ENCODE peak calls at places on chromosomes 4 and X, in nine cellular contexts. One of them, this sample, is unnamed.
A peak's percentile ranks its signal among the peaks of the same experiment; 100 is the strongest.

GRCh38 chr4:155179216-155179615 is 29.2 kb upstream of the NPY2R start:
- DNase-seq in thoracic aorta: no peak
- DNase-seq in effector memory CD4-positive, alpha-beta T cell: no peak
- DNase-seq in tibial nerve: no peak
- DNase-seq in stomach: no peak
- DNase-seq in breast epithelium: no peak
- DNase-seq in heart right ventricle: no peak
- DNase-seq in body of pancreas: no peak
- DNase-seq in spleen: no peak
- DNase-seq in this sample: peak; percentile 27

GRCh38 chrX:48508400-48509244 is at the start of gene PORCN:
- DNase-seq in body of pancreas: peak; percentile 78
- DNase-seq in heart right ventricle: peak; percentile 86
- DNase-seq in spleen: peak; percentile 95
- DNase-seq in effector memory CD4-positive, alpha-beta T cell: peak; percentile 58
- DNase-seq in stomach: peak; percentile 84
- DNase-seq in breast epithelium: peak; percentile 64
- DNase-seq in tibial nerve: peak; percentile 60
- DNase-seq in thoracic aorta: no peak
- DNase-seq in this sample: no peak

GRCh38 chr4:169707958-169708643 is 49.6 kb downstream of the HPF1 start:
- DNase-seq in breast epithelium: no peak
- DNase-seq in thoracic aorta: no peak
- DNase-seq in body of pancreas: no peak
- DNase-seq in effector memory CD4-positive, alpha-beta T cell: no peak
- DNase-seq in spleen: no peak
- DNase-seq in heart right ventricle: no peak
- DNase-seq in stomach: no peak
- DNase-seq in tibial nerve: no peak
- DNase-seq in this sample: no peak

GRCh38 chrX:151543706-151544105 is 19.8 kb upstream of the PASD1 start:
- DNase-seq in heart right ventricle: no peak
- DNase-seq in stomach: no peak
- DNase-seq in body of pancreas: no peak
- DNase-seq in spleen: no peak
- DNase-seq in effector memory CD4-positive, alpha-beta T cell: no peak
- DNase-seq in tibial nerve: no peak
- DNase-seq in thoracic aorta: no peak
- DNase-seq in breast epithelium: no peak
- DNase-seq in this sample: peak; percentile 8

GRCh38 chr4:117640836-117641235 is 393.4 kb upstream of the NDST3 start:
- DNase-seq in tibial nerve: no peak
- DNase-seq in breast epithelium: no peak
- DNase-seq in effector memory CD4-positive, alpha-beta T cell: no peak
- DNase-seq in heart right ventricle: no peak
- DNase-seq in body of pancreas: no peak
- DNase-seq in spleen: no peak
- DNase-seq in stomach: no peak
- DNase-seq in thoracic aorta: no peak
- DNase-seq in this sample: no peak

GRCh38 chr4:156771171-156771837 is 200.3 kb downstream of the PDGFC start:
- DNase-seq in spleen: no peak
- DNase-seq in tibial nerve: no peak
- DNase-seq in body of pancreas: peak; percentile 36
- DNase-seq in heart right ventricle: no peak
- DNase-seq in breast epithelium: peak; percentile 75
- DNase-seq in stomach: peak; percentile 41
- DNase-seq in effector memory CD4-positive, alpha-beta T cell: no peak
- DNase-seq in thoracic aorta: peak; percentile 8
- DNase-seq in this sample: peak; percentile 90

GRCh38 chr4:16857425-16857824 is 41.0 kb downstream of the LDB2 start:
- DNase-seq in body of pancreas: no peak
- DNase-seq in breast epithelium: no peak
- DNase-seq in thoracic aorta: no peak
- DNase-seq in stomach: no peak
- DNase-seq in effector memory CD4-positive, alpha-beta T cell: no peak
- DNase-seq in tibial nerve: no peak
- DNase-seq in spleen: no peak
- DNase-seq in heart right ventricle: no peak
- DNase-seq in this sample: no peak

GRCh38 chr4:86159216-86159615 is 200.6 kb downstream of the MAPK10 start:
- DNase-seq in tibial nerve: no peak
- DNase-seq in body of pancreas: no peak
- DNase-seq in spleen: no peak
- DNase-seq in heart right ventricle: no peak
- DNase-seq in breast epithelium: no peak
- DNase-seq in thoracic aorta: no peak
- DNase-seq in effector memory CD4-positive, alpha-beta T cell: no peak
- DNase-seq in stomach: no peak
- DNase-seq in this sample: no peak

GRCh38 chrX:55489315-55490009 is at the start of gene USP51:
- DNase-seq in body of pancreas: peak; percentile 52
- DNase-seq in thoracic aorta: no peak
- DNase-seq in heart right ventricle: peak; percentile 49
- DNase-seq in spleen: peak; percentile 82
- DNase-seq in stomach: peak; percentile 42
- DNase-seq in tibial nerve: peak; percentile 18
- DNase-seq in breast epithelium: peak; percentile 42
- DNase-seq in effector memory CD4-positive, alpha-beta T cell: no peak
- DNase-seq in this sample: no peak

GRCh38 chrX:115378471-115378870 is 89.0 kb downstream of the LUZP4 start:
- DNase-seq in stomach: no peak
- DNase-seq in thoracic aorta: no peak
- DNase-seq in effector memory CD4-positive, alpha-beta T cell: no peak
- DNase-seq in tibial nerve: no peak
- DNase-seq in spleen: no peak
- DNase-seq in heart right ventricle: no peak
- DNase-seq in breast epithelium: no peak
- DNase-seq in body of pancreas: no peak
- DNase-seq in this sample: no peak

GRCh38 chr4:55395529-55396304 is at the start of gene TMEM165:
- DNase-seq in stomach: peak; percentile 96
- DNase-seq in body of pancreas: peak; percentile 95
- DNase-seq in thoracic aorta: peak; percentile 66
- DNase-seq in effector memory CD4-positive, alpha-beta T cell: peak; percentile 78
- DNase-seq in breast epithelium: peak; percentile 93
- DNase-seq in heart right ventricle: peak; percentile 91
- DNase-seq in spleen: peak; percentile 98
- DNase-seq in tibial nerve: peak; percentile 79
- DNase-seq in this sample: peak; percentile 64

GRCh38 chr4:15695240-15695699 is 7.6 kb upstream of the BST1 start:
- DNase-seq in spleen: no peak
- DNase-seq in stomach: no peak
- DNase-seq in breast epithelium: no peak
- DNase-seq in heart right ventricle: no peak
- DNase-seq in thoracic aorta: no peak
- DNase-seq in tibial nerve: no peak
- DNase-seq in body of pancreas: no peak
- DNase-seq in effector memory CD4-positive, alpha-beta T cell: no peak
- DNase-seq in this sample: peak; percentile 87

GRCh38 chr4:109729563-109730293 is at the start of gene PLA2G12A:
- DNase-seq in body of pancreas: peak; percentile 96
- DNase-seq in thoracic aorta: no peak
- DNase-seq in stomach: peak; percentile 94
- DNase-seq in spleen: peak; percentile 94
- DNase-seq in effector memory CD4-positive, alpha-beta T cell: peak; percentile 71
- DNase-seq in heart right ventricle: peak; percentile 46
- DNase-seq in breast epithelium: peak; percentile 86
- DNase-seq in tibial nerve: peak; percentile 21
- DNase-seq in this sample: peak; percentile 74

GRCh38 chr4:83371936-83372335 is 37.3 kb upstream of the HPSE start:
- DNase-seq in body of pancreas: no peak
- DNase-seq in heart right ventricle: no peak
- DNase-seq in thoracic aorta: no peak
- DNase-seq in breast epithelium: no peak
- DNase-seq in stomach: no peak
- DNase-seq in tibial nerve: no peak
- DNase-seq in effector memory CD4-positive, alpha-beta T cell: no peak
- DNase-seq in spleen: no peak
- DNase-seq in this sample: no peak

GRCh38 chrX:134172588-134173259 is 64.3 kb upstream of the CCDC160 start:
- DNase-seq in breast epithelium: no peak
- DNase-seq in thoracic aorta: no peak
- DNase-seq in heart right ventricle: no peak
- DNase-seq in tibial nerve: no peak
- DNase-seq in stomach: peak; percentile 27
- DNase-seq in body of pancreas: peak; percentile 21
- DNase-seq in spleen: peak; percentile 84
- DNase-seq in effector memory CD4-positive, alpha-beta T cell: no peak
- DNase-seq in this sample: no peak

GRCh38 chr4:77617203-77617602 is 11.6 kb downstream of the CXCL13 start:
- DNase-seq in effector memory CD4-positive, alpha-beta T cell: no peak
- DNase-seq in heart right ventricle: no peak
- DNase-seq in tibial nerve: no peak
- DNase-seq in body of pancreas: no peak
- DNase-seq in breast epithelium: no peak
- DNase-seq in stomach: no peak
- DNase-seq in spleen: no peak
- DNase-seq in thoracic aorta: no peak
- DNase-seq in this sample: no peak

GRCh38 chr4:6263541-6264540 is 5.8 kb upstream of the WFS1 start:
- DNase-seq in effector memory CD4-positive, alpha-beta T cell: no peak
- DNase-seq in breast epithelium: no peak
- DNase-seq in stomach: peak; percentile 61
- DNase-seq in spleen: peak; percentile 74
- DNase-seq in body of pancreas: no peak
- DNase-seq in tibial nerve: no peak
- DNase-seq in thoracic aorta: no peak
- DNase-seq in heart right ventricle: peak; percentile 38
- DNase-seq in this sample: no peak

GRCh38 chr4:123396294-123397275 is at the start of gene SPRY1:
- DNase-seq in body of pancreas: peak; percentile 93
- DNase-seq in stomach: peak; percentile 91
- DNase-seq in thoracic aorta: peak; percentile 72
- DNase-seq in spleen: peak; percentile 90
- DNase-seq in tibial nerve: peak; percentile 73
- DNase-seq in breast epithelium: peak; percentile 92
- DNase-seq in heart right ventricle: peak; percentile 95
- DNase-seq in effector memory CD4-positive, alpha-beta T cell: peak; percentile 40
- DNase-seq in this sample: peak; percentile 79

GRCh38 chr4:113141901-113142346 is 92.5 kb downstream of the ANK2 start:
- DNase-seq in spleen: no peak
- DNase-seq in thoracic aorta: no peak
- DNase-seq in body of pancreas: no peak
- DNase-seq in tibial nerve: no peak
- DNase-seq in heart right ventricle: no peak
- DNase-seq in effector memory CD4-positive, alpha-beta T cell: no peak
- DNase-seq in breast epithelium: no peak
- DNase-seq in stomach: no peak
- DNase-seq in this sample: no peak
- H3K27ac ChIP-seq in spleen: peak overlapping the region; percentile 10
- H3K27ac ChIP-seq in thoracic aorta: no peak overlapping the region
- H3K27ac ChIP-seq in body of pancreas: peak overlapping the region; percentile 43
- H3K27ac ChIP-seq in tibial nerve: peak overlapping the region; percentile 63
- H3K27ac ChIP-seq in heart right ventricle: no peak overlapping the region
- H3K27ac ChIP-seq in effector memory CD4-positive, alpha-beta T cell: no peak overlapping the region
- H3K27ac ChIP-seq in breast epithelium: no peak overlapping the region
- H3K27ac ChIP-seq in stomach: no peak overlapping the region
- H3K27ac ChIP-seq in this sample: no peak overlapping the region

DNA sequence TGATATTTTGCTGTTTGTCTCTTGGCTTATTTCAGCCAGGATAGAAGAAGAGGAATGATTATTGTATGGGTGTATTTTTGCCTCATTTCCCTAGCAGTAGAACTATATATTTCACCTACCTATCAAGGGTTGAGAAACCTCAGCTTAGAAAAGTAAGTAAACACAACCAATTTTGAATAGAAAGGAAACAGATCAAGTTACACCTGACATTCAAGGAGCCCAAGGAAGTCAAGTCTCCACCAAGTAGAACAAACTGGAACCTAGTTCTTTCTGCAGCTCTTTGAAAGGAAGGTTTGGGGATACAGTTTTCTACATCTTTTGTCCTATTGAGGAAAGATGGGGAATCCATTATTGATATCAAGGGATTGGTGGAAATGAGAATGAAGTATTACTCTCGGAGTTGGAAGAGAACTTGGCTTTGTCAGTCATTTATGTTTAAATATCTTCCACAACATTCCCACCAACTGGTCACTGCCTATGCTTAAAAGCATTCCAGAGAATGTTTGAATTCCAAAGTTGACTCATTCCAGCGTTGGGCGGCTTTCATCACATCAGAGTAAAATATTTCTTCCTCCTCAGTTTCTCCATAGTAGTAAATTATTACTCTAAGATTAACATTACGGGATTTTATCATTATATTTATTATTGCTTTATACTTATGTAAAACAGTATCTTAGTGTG is 207.8 kb upstream of the CNKSR2 start:
- DNase-seq in effector memory CD4-positive, alpha-beta T cell: no peak
- DNase-seq in spleen: no peak
- DNase-seq in body of pancreas: no peak
- DNase-seq in breast epithelium: no peak
- DNase-seq in heart right ventricle: no peak
- DNase-seq in thoracic aorta: no peak
- DNase-seq in stomach: no peak
- DNase-seq in tibial nerve: no peak
- DNase-seq in this sample: no peak
- H3K27ac ChIP-seq in effector memory CD4-positive, alpha-beta T cell: no peak overlapping the region
- H3K27ac ChIP-seq in spleen: no peak overlapping the region
- H3K27ac ChIP-seq in body of pancreas: no peak overlapping the region
- H3K27ac ChIP-seq in breast epithelium: no peak overlapping the region
- H3K27ac ChIP-seq in heart right ventricle: no peak overlapping the region
- H3K27ac ChIP-seq in thoracic aorta: no peak overlapping the region
- H3K27ac ChIP-seq in stomach: no peak overlapping the region
- H3K27ac ChIP-seq in tibial nerve: no peak overlapping the region
- H3K27ac ChIP-seq in this sample: peak overlapping the region; percentile 38

GRCh38 chrX:107562482-107562881 is 65.8 kb upstream of the PRPS1 start:
- DNase-seq in thoracic aorta: no peak
- DNase-seq in breast epithelium: no peak
- DNase-seq in tibial nerve: no peak
- DNase-seq in effector memory CD4-positive, alpha-beta T cell: no peak
- DNase-seq in spleen: no peak
- DNase-seq in stomach: no peak
- DNase-seq in heart right ventricle: no peak
- DNase-seq in body of pancreas: no peak
- DNase-seq in this sample: no peak
- H3K27ac ChIP-seq in thoracic aorta: no peak overlapping the region
- H3K27ac ChIP-seq in breast epithelium: no peak overlapping the region
- H3K27ac ChIP-seq in tibial nerve: no peak overlapping the region
- H3K27ac ChIP-seq in effector memory CD4-positive, alpha-beta T cell: no peak overlapping the region
- H3K27ac ChIP-seq in spleen: no peak overlapping the region
- H3K27ac ChIP-seq in stomach: no peak overlapping the region
- H3K27ac ChIP-seq in heart right ventricle: no peak overlapping the region
- H3K27ac ChIP-seq in body of pancreas: no peak overlapping the region
- H3K27ac ChIP-seq in this sample: no peak overlapping the region

GRCh38 chr4:146488495-146489174 is 33.1 kb downstream of the SLC10A7 start:
- DNase-seq in body of pancreas: no peak
- DNase-seq in breast epithelium: no peak
- DNase-seq in stomach: no peak
- DNase-seq in heart right ventricle: no peak
- DNase-seq in thoracic aorta: no peak
- DNase-seq in tibial nerve: no peak
- DNase-seq in effector memory CD4-positive, alpha-beta T cell: no peak
- DNase-seq in spleen: no peak
- DNase-seq in this sample: no peak
- H3K27ac ChIP-seq in body of pancreas: no peak overlapping the region
- H3K27ac ChIP-seq in breast epithelium: no peak overlapping the region
- H3K27ac ChIP-seq in stomach: no peak overlapping the region
- H3K27ac ChIP-seq in heart right ventricle: no peak overlapping the region
- H3K27ac ChIP-seq in thoracic aorta: no peak overlapping the region
- H3K27ac ChIP-seq in tibial nerve: no peak overlapping the region
- H3K27ac ChIP-seq in effector memory CD4-positive, alpha-beta T cell: no peak overlapping the region
- H3K27ac ChIP-seq in spleen: no peak overlapping the region
- H3K27ac ChIP-seq in this sample: no peak overlapping the region

GRCh38 chr4:1754336-1754735 is 33.0 kb downstream of the TACC3 start:
- DNase-seq in stomach: no peak
- DNase-seq in body of pancreas: no peak
- DNase-seq in spleen: no peak
- DNase-seq in thoracic aorta: no peak
- DNase-seq in heart right ventricle: no peak
- DNase-seq in breast epithelium: no peak
- DNase-seq in tibial nerve: no peak
- DNase-seq in effector memory CD4-positive, alpha-beta T cell: no peak
- DNase-seq in this sample: no peak
- H3K27ac ChIP-seq in stomach: no peak overlapping the region
- H3K27ac ChIP-seq in body of pancreas: peak overlapping the region; percentile 70
- H3K27ac ChIP-seq in spleen: no peak overlapping the region
- H3K27ac ChIP-seq in thoracic aorta: no peak overlapping the region
- H3K27ac ChIP-seq in heart right ventricle: no peak overlapping the region
- H3K27ac ChIP-seq in breast epithelium: no peak overlapping the region
- H3K27ac ChIP-seq in tibial nerve: no peak overlapping the region
- H3K27ac ChIP-seq in effector memory CD4-positive, alpha-beta T cell: no peak overlapping the region
- H3K27ac ChIP-seq in this sample: no peak overlapping the region

This sample was measured in epithelial cell of prostate.